ENCODE peak calls at places on chromosomes 2 and 18, in seven cellular contexts. C is transverse colon; O is AG04450; S is fibroblast of lung; A is prostate gland; K is CD4-positive, alpha-beta T cell; J is A549. P is an unnamed sample.
A peak's percentile ranks its signal among the peaks of the same experiment; 100 is the strongest.

GRCh38 chr2:59974051-59974766 is 579.2 kb downstream of the BCL11A start:
- DNase-seq in C (no peak), O (no peak), S (no peak), A (no peak), K (no peak), J (no peak), P (no peak)

GRCh38 chr2:208280933-208281332 is 14.9 kb downstream of the PIKFYVE start:
- DNase-seq in C (no peak), O (no peak), S (peak; percentile 70), A (no peak), K (no peak), J (no peak), P (no peak)

GRCh38 chr18:7725897-7726296 is 158.8 kb downstream of the PTPRM start:
- DNase-seq in C (no peak), O (no peak), S (no peak), A (no peak), K (no peak), J (no peak), P (no peak)

GRCh38 chr2:230893338-230893737 is 28.6 kb downstream of the ITM2C start:
- DNase-seq in C (peak; percentile 72), O (no peak), S (no peak), A (no peak), K (no peak), J (no peak), P (no peak)

GRCh38 chr18:427005-427404 is 73.5 kb downstream of the COLEC12 start:
- DNase-seq in C (no peak), O (no peak), S (peak; percentile 97), A (no peak), K (no peak), J (peak; percentile 4), P (no peak)

GRCh38 chr2:33437815-33438214 is 38.6 kb upstream of the RASGRP3 start:
- DNase-seq in C (no peak), O (no peak), S (no peak), A (no peak), K (no peak), J (no peak), P (no peak)

GRCh38 chr18:2933995-2934394 is 78.9 kb downstream of the LPIN2 start:
- DNase-seq in C (no peak), O (no peak), S (no peak), A (no peak), K (no peak), J (no peak), P (no peak)

GRCh38 chr2:162029287-162029901 is 44.6 kb downstream of the DPP4 start:
- DNase-seq in C (no peak), O (no peak), S (peak; percentile 46), A (no peak), K (no peak), J (no peak), P (no peak)

GRCh38 chr18:49487711-49488310 is 777 bp upstream of the C18orf32 start:
- DNase-seq in C (no peak), O (no peak), S (no peak), A (no peak), K (no peak), J (no peak), P (no peak)

GRCh38 chr2:186068154-186068826 is 329.7 kb downstream of the FSIP2 start:
- DNase-seq in C (no peak), O (no peak), S (peak; percentile 12), A (no peak), K (no peak), J (no peak), P (no peak)

GRCh38 chr2:36361396-36361795 is 5.8 kb downstream of the CRIM1 start:
- DNase-seq in C (no peak), O (no peak), S (peak; percentile 69), A (no peak), K (no peak), J (no peak), P (no peak)

GRCh38 chr2:36633470-36634092 is 35.6 kb upstream of the FEZ2 start:
- DNase-seq in C (no peak), O (no peak), S (peak; percentile 49), A (no peak), K (no peak), J (no peak), P (no peak)

GRCh38 chr2:98212291-98212690 is 125.3 kb downstream of the VWA3B start:
- DNase-seq in C (no peak), O (no peak), S (no peak), A (no peak), K (no peak), J (no peak), P (no peak)

GRCh38 chr2:88451647-88452150 is 794 bp downstream of the FOXI3 start:
- DNase-seq in C (no peak), O (no peak), S (no peak), A (peak; percentile 7), K (no peak), J (peak; percentile 23), P (no peak)

GRCh38 chr18:26436176-26437031 is 111.9 kb downstream of the KCTD1 start:
- DNase-seq in C (no peak), O (peak; percentile 70), S (peak; percentile 87), A (no peak), K (no peak), J (peak; percentile 82), P (no peak)

GRCh38 chr18:47970664-47971523 is 40.4 kb upstream of the SMAD2 start:
- DNase-seq in C (peak; percentile 9), O (no peak), S (no peak), A (no peak), K (no peak), J (no peak), P (no peak)

GRCh38 chr2:39436592-39437521 is at the start of gene MAP4K3:
- DNase-seq in C (peak; percentile 95), O (peak; percentile 88), S (peak; percentile 93), A (peak; percentile 92), K (peak; percentile 67), J (peak; percentile 97), P (peak; percentile 92)

GRCh38 chr18:3180325-3180724 is 39.4 kb downstream of the MYOM1 start:
- DNase-seq in C (no peak), O (no peak), S (peak; percentile 43), A (no peak), K (no peak), J (no peak), P (no peak)

GRCh38 chr2:36911012-36911411 is 55.3 kb downstream of the STRN start:
- DNase-seq in C (no peak), O (no peak), S (no peak), A (no peak), K (no peak), J (no peak), P (no peak)

GRCh38 chr18:62460851-62461300 is 61.9 kb upstream of the ZCCHC2 start:
- DNase-seq in C (no peak), O (no peak), S (peak; percentile 13), A (no peak), K (no peak), J (peak; percentile 27), P (no peak)
- H3K27ac ChIP-seq in C (no peak overlapping the region), O (no peak overlapping the region), S (no peak overlapping the region), A (no peak overlapping the region), K (no peak overlapping the region), J (peak overlapping the region; percentile 42), P (no peak overlapping the region)

GRCh38 chr2:3780477-3781402 is 77.4 kb downstream of the DCDC2C start:
- DNase-seq in C (peak; percentile 36), O (no peak), S (peak; percentile 9), A (peak; percentile 57), K (peak; percentile 15), J (peak; percentile 71), P (no peak)

GRCh38 chr2:3785890-3786273 is 82.5 kb downstream of the DCDC2C start:
- DNase-seq in C (no peak), O (no peak), S (no peak), A (no peak), K (no peak), J (no peak), P (no peak)

GRCh38 chr2:3787768-3788167 is 84.4 kb downstream of the DCDC2C start:
- DNase-seq in C (no peak), O (no peak), S (no peak), A (no peak), K (no peak), J (no peak), P (no peak)

GRCh38 chr2:3785220-3785889 is 82.0 kb downstream of the DCDC2C start:
- DNase-seq in C (no peak), O (no peak), S (peak; percentile 1), A (no peak), K (no peak), J (peak; percentile 15), P (no peak)

DNA sequence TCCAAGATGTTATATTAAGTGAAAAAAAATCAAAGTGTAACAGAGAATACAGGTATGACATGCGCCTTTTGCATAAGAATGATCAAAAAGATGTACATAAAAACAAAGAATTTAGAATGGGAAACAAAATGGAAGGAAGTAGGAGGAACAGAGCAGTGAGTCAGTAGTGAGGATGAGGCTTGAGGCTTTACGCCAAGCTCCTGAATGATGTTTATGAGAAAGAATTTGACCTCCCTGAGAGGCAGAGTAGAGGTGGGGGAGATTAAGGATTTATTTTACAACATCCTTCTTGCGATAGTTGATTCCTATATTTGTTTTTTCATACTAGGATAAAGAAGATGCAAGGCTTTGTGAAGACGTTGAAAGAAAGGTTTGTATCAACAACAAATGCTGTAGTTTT is 81.4 kb downstream of the DCDC2C start:
- DNase-seq in C (no peak), O (no peak), S (peak; percentile 32), A (no peak), K (no peak), J (no peak), P (no peak)
- H3K27ac ChIP-seq in C (no peak overlapping the region), O (no peak overlapping the region), S (no peak overlapping the region), A (no peak overlapping the region), K (no peak overlapping the region), J (no peak overlapping the region), P (no peak overlapping the region)

GRCh38 chr18:13581496-13581895 is 144.9 kb downstream of the FAM210A start:
- DNase-seq in C (no peak), O (no peak), S (no peak), A (no peak), K (no peak), J (no peak), P (no peak)

GRCh38 chr18:13582283-13582682 is 144.1 kb downstream of the FAM210A start:
- DNase-seq in C (no peak), O (no peak), S (no peak), A (no peak), K (no peak), J (no peak), P (no peak)

GRCh38 chr18:13581055-13581454 is 145.3 kb downstream of the FAM210A start:
- DNase-seq in C (no peak), O (no peak), S (no peak), A (no peak), K (no peak), J (no peak), P (no peak)

GRCh38 chr18:13579874-13580273 is 146.5 kb downstream of the FAM210A start:
- DNase-seq in C (no peak), O (no peak), S (no peak), A (no peak), K (no peak), J (no peak), P (no peak)

GRCh38 chr18:13580351-13580750 is 146.0 kb downstream of the FAM210A start:
- DNase-seq in C (no peak), O (no peak), S (no peak), A (no peak), K (no peak), J (no peak), P (peak; percentile 71)
- H3K27ac ChIP-seq in C (no peak overlapping the region), O (no peak overlapping the region), S (no peak overlapping the region), A (no peak overlapping the region), K (no peak overlapping the region), J (no peak overlapping the region), P (no peak overlapping the region)

GRCh38 chr2:69694894-69695849 is 46.8 kb upstream of the ANXA4 start:
- DNase-seq in C (no peak), O (no peak), S (peak; percentile 98), A (no peak), K (no peak), J (peak; percentile 78), P (no peak)
- H3K27ac ChIP-seq in C (peak overlapping the region; percentile 35), O (peak overlapping the region; percentile 88), S (peak overlapping the region; percentile 42), A (no peak overlapping the region), K (no peak overlapping the region), J (peak overlapping the region; percentile 53), P (no peak overlapping the region)

P was measured in coronary artery.